ENCODE peak calls at places on chromosome 16, in ten cellular contexts. U is NCI-H524 treated with DMSO at 0.1 percent for 48 hours; K is stimulated activated CD4-positive, alpha-beta T cell treated with anti-CD3 and anti-CD28 coated beads, Interleukin-1b, Interleukin-23, amount 100 ng/mL, for 1 hour; F is activated CD4-positive, alpha-beta T cell treated with anti-CD3 and anti-CD28 coated beads, Interleukin-2, amount 10 ng/mL, durations not matched to agents 7 days and 5 days; W is WTC11; P is Right ventricle myocardium superior; C is nucleus accumbens; N is memory B cell; D is stimulated activated CD8-positive, alpha-beta memory T cell treated with anti-CD3 and anti-CD28 coated beads, Interleukin-15, amount 100 ng/mL, for 24 hours; G is activated naive CD8-positive, alpha-beta T cell treated with anti-CD3 and anti-CD28 coated beads, Interleukin-2, amount 50 U/mL, for 24 hours. R is an unnamed sample.

GRCh38 chr16:3706253-3707145 is 10.8 kb downstream of the TRAP1 start:
- DNase-seq in U (no peak), K (no peak), F (no peak), W (no peak), P (no peak), C (no peak), N (no peak), D (no peak), G (no peak), R (no peak)

GRCh38 chr16:84739349-84740124 is 39.7 kb downstream of the USP10 start:
- DNase-seq in U (no peak), K (no peak), F (no peak), W (no peak), P (no peak), C (no peak), N (no peak), D (no peak), G (no peak), R (no peak)

GRCh38 chr16:14559809-14560227 is 70.2 kb downstream of the PARN start:
- DNase-seq in U (no peak), K (no peak), F (no peak), W (no peak), P (no peak), C (peak), N (no peak), D (no peak), G (no peak), R (no peak)

GRCh38 chr16:89453662-89454321 is 36.6 kb downstream of the ANKRD11 start:
- DNase-seq in U (no peak), K (no peak), F (no peak), W (no peak), P (peak), C (no peak), N (no peak), D (no peak), G (no peak), R (peak)

GRCh38 chr16:30659507-30660423 is 1.5 kb downstream of the FBRS start:
- DNase-seq in U (no peak), K (peak), F (peak), W (no peak), P (peak), C (no peak), N (peak), D (peak), G (peak), R (no peak)

GRCh38 chr16:77213542-77214108 is 14.4 kb downstream of the SYCE1L start:
- DNase-seq in U (no peak), K (no peak), F (no peak), W (no peak), P (no peak), C (no peak), N (no peak), D (no peak), G (no peak), R (no peak)

GRCh38 chr16:4160663-4161436 is 44.6 kb upstream of the ADCY9 start:
- DNase-seq in U (no peak), K (no peak), F (peak), W (no peak), P (no peak), C (no peak), N (no peak), D (no peak), G (no peak), R (no peak)

GRCh38 chr16:84597518-84598390 is 20.1 kb downstream of the COTL1 start:
- DNase-seq in U (no peak), K (no peak), F (peak), W (no peak), P (no peak), C (no peak), N (no peak), D (no peak), G (no peak), R (peak)

GRCh38 chr16:89198417-89199240 is 1.7 kb downstream of the SLC22A31 start:
- DNase-seq in U (no peak), K (no peak), F (no peak), W (no peak), P (peak), C (no peak), N (no peak), D (no peak), G (no peak), R (no peak)

GRCh38 chr16:73713817-73714495 is 582.7 kb upstream of the PSMD7 start:
- DNase-seq in U (peak), K (no peak), F (no peak), W (peak), P (no peak), C (peak), N (no peak), D (no peak), G (no peak), R (peak)

R was measured in Kasumi-1.